ENCODE peak calls at places on chromosomes 13 and 19, in five cellular contexts. F is CD4-positive, CD25-positive, alpha-beta regulatory T cell; Y is heart right ventricle; A is transverse colon; H is heart left ventricle. T is an unnamed sample.

GRCh38 chr13:94595006-94595942 is 678 bp downstream of the TGDS start:
- DNase-seq in F (peak; percentile 4), Y (no peak), A (peak; percentile 29), H (no peak), T (peak; percentile 37)

GRCh38 chr13:112968380-112968909 is 569 bp upstream of the MCF2L start:
- DNase-seq in F (peak; percentile 43), Y (no peak), A (peak; percentile 70), H (no peak), T (peak; percentile 69)

GRCh38 chr13:77878186-77878585 is 40.4 kb downstream of the EDNRB start:
- DNase-seq in F (no peak), Y (no peak), A (no peak), H (no peak), T (no peak)

GRCh38 chr13:49373699-49374098 is 70.2 kb downstream of the CAB39L start:
- DNase-seq in F (no peak), Y (no peak), A (no peak), H (no peak), T (no peak)

GRCh38 chr13:111123221-111123620 is 8.1 kb downstream of the ARHGEF7 start:
- DNase-seq in F (no peak), Y (no peak), A (no peak), H (no peak), T (no peak)

GRCh38 chr13:97395437-97396136 is 38.4 kb upstream of the RAP2A start:
- DNase-seq in F (no peak), Y (no peak), A (no peak), H (no peak), T (no peak)

GRCh38 chr19:17555929-17556813 is 722 bp downstream of the COLGALT1 start:
- DNase-seq in F (peak; percentile 24), Y (peak; percentile 69), A (peak; percentile 81), H (peak; percentile 75), T (peak; percentile 78)

GRCh38 chr13:43698743-43699142 is 88.0 kb downstream of the ENOX1 start:
- DNase-seq in F (no peak), Y (no peak), A (no peak), H (no peak), T (no peak)

GRCh38 chr19:21698215-21698614 is 69.2 kb downstream of the ZNF100 start:
- DNase-seq in F (no peak), Y (no peak), A (no peak), H (no peak), T (peak; percentile 1)

GRCh38 chr19:3618144-3618810 is 8.3 kb downstream of the CACTIN start:
- DNase-seq in F (no peak), Y (peak; percentile 64), A (peak; percentile 70), H (peak; percentile 72), T (no peak)

GRCh38 chr13:22874839-22875238 is 305.9 kb upstream of the SGCG start:
- DNase-seq in F (no peak), Y (no peak), A (no peak), H (no peak), T (no peak)

GRCh38 chr13:70043685-70044084 is 63.9 kb upstream of the ATXN8OS start:
- DNase-seq in F (no peak), Y (no peak), A (no peak), H (no peak), T (no peak)

GRCh38 chr19:39825531-39826076 is 8.4 kb downstream of the DYRK1B start:
- DNase-seq in F (no peak), Y (no peak), A (no peak), H (no peak), T (no peak)
- H3K27ac ChIP-seq in F (no peak overlapping the region), Y (no peak overlapping the region), A (no peak overlapping the region), H (no peak overlapping the region), T (no peak overlapping the region)

DNA sequence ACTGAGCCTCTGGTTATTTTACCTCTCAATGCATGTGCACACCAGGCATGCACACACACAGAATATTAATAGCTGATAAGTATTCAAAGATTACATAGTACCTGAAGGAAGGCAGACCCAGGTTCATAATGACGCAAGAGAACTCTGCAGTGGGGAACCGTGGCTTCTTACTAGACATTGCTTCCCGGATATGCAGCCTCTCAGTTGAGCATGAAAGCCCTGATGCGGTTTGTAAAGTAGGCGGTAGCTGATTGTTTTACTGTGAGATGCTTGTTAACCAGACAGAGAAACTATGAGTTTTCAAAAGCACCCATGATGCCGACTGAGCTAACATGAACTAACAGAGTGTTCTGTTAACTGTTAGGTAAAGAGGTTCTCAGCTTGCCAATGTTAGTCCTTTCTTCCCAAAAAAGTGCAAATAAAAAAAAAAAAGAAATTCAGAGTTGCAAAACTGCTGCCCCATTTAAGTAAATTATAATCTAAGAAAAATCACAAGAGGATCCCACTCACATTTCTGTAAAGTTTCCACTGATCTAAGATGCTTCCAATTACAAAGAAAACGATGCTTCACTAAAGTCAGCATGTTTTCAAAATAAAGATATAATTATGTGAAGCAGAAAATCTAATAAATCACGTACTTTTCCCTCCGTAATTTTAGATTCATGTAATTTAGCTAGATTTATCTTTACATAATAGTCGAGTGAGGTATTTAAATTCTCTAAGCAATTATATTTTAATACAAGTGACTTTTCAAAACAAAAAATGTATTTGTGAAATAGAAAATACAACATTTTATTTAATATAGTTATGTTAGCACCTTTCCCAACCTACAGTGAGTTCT is 2.2 kb downstream of the FLT1 start:
- DNase-seq in F (no peak), Y (no peak), A (no peak), H (no peak), T (no peak)
- H3K4me3 ChIP-seq in F (no peak overlapping the region), Y (peak overlapping the region; percentile 67), A (no peak overlapping the region), H (peak overlapping the region; percentile 90), T (no peak overlapping the region)

DNA sequence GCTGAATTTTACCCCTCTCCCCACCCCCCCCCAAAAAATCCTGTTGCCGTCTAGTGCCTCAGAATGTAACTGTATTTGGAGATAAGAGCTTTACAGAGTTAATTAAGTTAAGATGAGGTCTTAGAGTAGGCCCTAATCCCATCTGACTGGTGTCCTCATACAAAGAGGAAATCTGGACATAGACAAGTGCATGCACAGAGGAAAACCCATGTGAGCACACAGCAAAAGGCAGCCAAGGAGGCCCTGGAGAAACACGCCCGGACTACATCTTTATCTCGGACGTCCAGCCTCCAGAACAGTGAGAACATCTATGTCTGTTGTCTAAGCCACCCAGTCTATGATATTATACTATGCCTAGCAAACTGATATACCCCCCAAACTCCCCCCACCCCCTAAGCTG is 193.8 kb downstream of the KATNAL1 start:
- DNase-seq in F (no peak), Y (no peak), A (no peak), H (no peak), T (no peak)
- H3K27ac ChIP-seq in F (no peak overlapping the region), Y (no peak overlapping the region), A (peak overlapping the region; percentile 88), H (peak overlapping the region; percentile 66), T (peak overlapping the region; percentile 66)

GRCh38 chr13:60591348-60591747 is 194.3 kb downstream of the TDRD3 start:
- DNase-seq in F (no peak), Y (no peak), A (no peak), H (no peak), T (no peak)
- H3K4me3 ChIP-seq in F (no peak overlapping the region), Y (no peak overlapping the region), A (no peak overlapping the region), H (no peak overlapping the region), T (no peak overlapping the region)

GRCh38 chr19:1085676-1086442 is 9.3 kb downstream of the POLR2E start:
- DNase-seq in F (no peak), Y (no peak), A (no peak), H (no peak), T (no peak)
- H3K27ac ChIP-seq in F (peak overlapping the region; percentile 76), Y (no peak overlapping the region), A (no peak overlapping the region), H (no peak overlapping the region), T (no peak overlapping the region)

GRCh38 chr19:18603958-18604819 is 2.4 kb downstream of the CRLF1 start:
- DNase-seq in F (no peak), Y (no peak), A (no peak), H (no peak), T (no peak)
- H3K4me3 ChIP-seq in F (no peak overlapping the region), Y (no peak overlapping the region), A (no peak overlapping the region), H (peak overlapping the region; percentile 51), T (no peak overlapping the region)

GRCh38 chr19:42244452-42245220 is 2.2 kb upstream of the GSK3A start:
- DNase-seq in F (peak; percentile 88), Y (peak; percentile 93), A (peak; percentile 94), H (peak; percentile 93), T (peak; percentile 94)
- H3K27ac ChIP-seq in F (peak overlapping the region; percentile 89), Y (peak overlapping the region; percentile 95), A (peak overlapping the region; percentile 96), H (peak overlapping the region; percentile 92), T (peak overlapping the region; percentile 92)

GRCh38 chr13:30114586-30115256 is 192.6 kb downstream of the KATNAL1 start:
- DNase-seq in F (peak; percentile 82), Y (peak; percentile 85), A (peak; percentile 95), H (peak; percentile 85), T (peak; percentile 88)

GRCh38 chr13:30113983-30114491 is 193.3 kb downstream of the KATNAL1 start:
- DNase-seq in F (no peak), Y (no peak), A (peak; percentile 44), H (no peak), T (peak; percentile 86)

GRCh38 chr13:30115257-30115600 is 192.1 kb downstream of the KATNAL1 start:
- DNase-seq in F (no peak), Y (no peak), A (no peak), H (no peak), T (no peak)

GRCh38 chr13:30119476-30119875 is 187.9 kb downstream of the KATNAL1 start:
- DNase-seq in F (no peak), Y (no peak), A (peak; percentile 30), H (no peak), T (peak; percentile 39)

GRCh38 chr13:30116379-30116778 is 191.0 kb downstream of the KATNAL1 start:
- DNase-seq in F (no peak), Y (no peak), A (no peak), H (no peak), T (no peak)
- H3K4me3 ChIP-seq in F (no peak overlapping the region), Y (no peak overlapping the region), A (no peak overlapping the region), H (no peak overlapping the region), T (no peak overlapping the region)

GRCh38 chr19:16133818-16134217 is 9.7 kb upstream of the HSH2D start:
- DNase-seq in F (no peak), Y (no peak), A (no peak), H (no peak), T (no peak)
- H3K27ac ChIP-seq in F (no peak overlapping the region), Y (no peak overlapping the region), A (no peak overlapping the region), H (no peak overlapping the region), T (no peak overlapping the region)

GRCh38 chr19:14540741-14541525 is 11.5 kb downstream of the TECR start:
- DNase-seq in F (no peak), Y (no peak), A (no peak), H (no peak), T (no peak)
- H3K4me3 ChIP-seq in F (no peak overlapping the region), Y (no peak overlapping the region), A (no peak overlapping the region), H (no peak overlapping the region), T (no peak overlapping the region)